ENCODE peak calls at places on chromosome 22, in four cellular contexts. R, A, J and F are unnamed samples. For H3K9me3, the result is how much of the 10 kb centered on the place peaks cover.

GRCh38 chr22:38921126-38921525 is 36.3 kb upstream of the APOBEC3A start:
- DNase-seq in A (peak), R (no peak), J (peak), F (no peak)

GRCh38 chr22:42289671-42290269 is 19.3 kb upstream of the TCF20 start:
- DNase-seq in R (no peak), J (no peak), A (no peak), F (no peak)

GRCh38 chr22:28978158-28978557 is 83.5 kb downstream of the C22orf31 start:
- DNase-seq in R (no peak), J (no peak), A (no peak), F (peak)

GRCh38 chr22:33635766-33636165 is 284.5 kb downstream of the LARGE1 start:
- DNase-seq in J (no peak), R (no peak), A (no peak), F (no peak)

GRCh38 chr22:41445171-41446056 is 1.2 kb downstream of the TOB2 start:
- DNase-seq in J (peak), A (peak), R (no peak), F (no peak)

GRCh38 chr22:25403752-25404471 is 160.6 kb upstream of the GRK3 start:
- DNase-seq in A (no peak), J (no peak), R (no peak), F (peak)

GRCh38 chr22:22776121-22776520 is 111.5 kb upstream of the IGLL5 start:
- DNase-seq in R (no peak), J (no peak), A (no peak), F (no peak)

GRCh38 chr22:39631857-39632256 is 61.3 kb downstream of the CACNA1I start:
- DNase-seq in A (no peak), J (no peak), R (no peak), F (no peak)

GRCh38 chr22:31695423-31695822 is 33.4 kb upstream of the PISD start:
- DNase-seq in J (no peak), R (no peak), A (no peak), F (no peak)

GRCh38 chr22:43090130-43090789 is 1.1 kb upstream of the TTLL1 start:
- DNase-seq in A (peak), R (no peak), J (peak), F (peak)

GRCh38 chr22:46081036-46081830 is 69.1 kb upstream of the PPARA start:
- DNase-seq in J (no peak), R (peak), A (no peak), F (peak)

GRCh38 chr22:45631140-45631539 is 40.5 kb upstream of the ATXN10 start:
- DNase-seq in J (no peak), R (no peak), A (no peak), F (no peak)

GRCh38 chr22:27307545-27308279 is 493.8 kb downstream of the MN1 start:
- DNase-seq in J (no peak), A (no peak), R (no peak), F (no peak)

GRCh38 chr22:27310966-27311665 is 490.4 kb downstream of the MN1 start:
- DNase-seq in R (no peak), A (no peak), J (no peak), F (no peak)

GRCh38 chr22:27308513-27308912 is 493.0 kb downstream of the MN1 start:
- DNase-seq in R (no peak), J (no peak), A (no peak), F (no peak)

GRCh38 chr22:27311666-27312566 is 489.6 kb downstream of the MN1 start:
- DNase-seq in A (no peak), J (no peak), R (no peak), F (no peak)

GRCh38 chr22:27309713-27310112 is 491.8 kb downstream of the MN1 start:
- DNase-seq in J (no peak), R (no peak), A (no peak), F (no peak)
- H3K4me3 ChIP-seq in J (no peak), R (no peak), A (no peak), F (no peak)

DNA sequence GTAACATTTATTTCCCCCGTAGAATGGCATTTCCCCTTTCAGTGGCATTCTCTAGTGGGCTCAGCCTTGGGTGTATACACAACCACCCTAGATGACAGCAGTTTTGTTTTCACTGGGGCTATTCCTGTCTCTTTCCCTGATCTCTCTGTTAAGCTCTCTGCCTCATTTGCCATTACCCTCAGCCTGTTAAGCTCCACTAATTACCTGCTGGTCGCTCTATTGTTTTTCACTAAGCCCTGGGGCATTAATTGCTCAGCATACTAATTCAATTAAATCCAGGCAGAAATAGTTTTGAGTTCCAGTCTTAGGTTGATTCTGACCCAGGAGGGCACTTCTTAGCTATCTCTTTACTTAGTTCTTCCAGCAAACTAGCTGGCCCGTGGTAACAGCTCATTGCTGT is 80.0 kb downstream of the BRD1 start:
- DNase-seq in R (no peak), J (no peak), A (no peak), F (no peak)
- H3K9me3 ChIP-seq in R (under half), J (under half), A (under half), F (under half)

GRCh38 chr22:19765477-19766234 is 5.1 kb downstream of the TBX1 start:
- DNase-seq in J (no peak), A (no peak), R (peak), F (no peak)
- H3K4me3 ChIP-seq in J (no peak), A (no peak), R (peak), F (no peak)

GRCh38 chr22:24029304-24029703 is 18.2 kb downstream of the CABIN1 start:
- DNase-seq in J (no peak), R (no peak), A (no peak), F (no peak)

GRCh38 chr22:24027991-24028390 is 16.9 kb downstream of the CABIN1 start:
- DNase-seq in J (no peak), A (no peak), R (no peak), F (no peak)

GRCh38 chr22:24030186-24030702 is 19.1 kb downstream of the CABIN1 start:
- DNase-seq in A (no peak), R (no peak), J (no peak), F (no peak)

GRCh38 chr22:24027389-24027980 is 16.4 kb downstream of the CABIN1 start:
- DNase-seq in A (no peak), R (no peak), J (no peak), F (no peak)

GRCh38 chr22:24028533-24028932 is 17.4 kb downstream of the CABIN1 start:
- DNase-seq in A (no peak), R (no peak), J (no peak), F (no peak)
- H3K9me3 ChIP-seq in A (under half), R (under half), J (under half), F (under half)

GRCh38 chr22:37305873-37306272 is 23.6 kb downstream of the CYTH4 start:
- DNase-seq in A (no peak), J (no peak), R (no peak), F (no peak)

GRCh38 chr22:37303821-37304274 is 21.5 kb downstream of the CYTH4 start:
- DNase-seq in R (no peak), A (peak), J (no peak), F (peak)

GRCh38 chr22:37302617-37303555 is 20.6 kb downstream of the CYTH4 start:
- DNase-seq in R (no peak), A (no peak), J (no peak), F (no peak)

GRCh38 chr22:37306494-37306829 is 24.2 kb downstream of the CYTH4 start:
- DNase-seq in J (no peak), A (no peak), R (no peak), F (no peak)

GRCh38 chr22:37304595-37305343 is 22.5 kb downstream of the CYTH4 start:
- DNase-seq in J (no peak), A (no peak), R (no peak), F (no peak)
- H3K4me3 ChIP-seq in J (no peak), A (no peak), R (no peak), F (no peak)

GRCh38 chr22:47547239-47547661 is 784.8 kb downstream of the TBC1D22A start:
- DNase-seq in J (no peak), A (no peak), R (no peak), F (no peak)

GRCh38 chr22:47547881-47548630 is 785.6 kb downstream of the TBC1D22A start:
- DNase-seq in R (no peak), J (no peak), A (no peak), F (no peak)

GRCh38 chr22:47550524-47551437 is 788.3 kb downstream of the TBC1D22A start:
- DNase-seq in J (no peak), A (no peak), R (no peak), F (peak)

GRCh38 chr22:47549741-47550340 is 787.4 kb downstream of the TBC1D22A start:
- DNase-seq in R (no peak), J (no peak), A (no peak), F (no peak)

GRCh38 chr22:47548953-47549740 is 786.7 kb downstream of the TBC1D22A start:
- DNase-seq in A (no peak), R (no peak), J (no peak), F (no peak)
- H3K9me3 ChIP-seq in A (under half), R (under half), J (under half), F (under half)